ENCODE peak calls at places on chromosomes 2 and 18, in eight cellular contexts. N is germinal center, X is H4, M is glutamatergic neuron, K is chondrocyte, Y is heart right ventricle, O is mucosa of gallbladder, B is GM18507. G is an unnamed sample.

GRCh38 chr2:26614205-26615128 is 26.7 kb downstream of the CIB4 start:
- DNase-seq in N (no peak), X (no peak), M (peak), K (no peak), Y (peak), O (no peak), B (no peak), G (peak)

GRCh38 chr18:26546170-26546874 is 2.0 kb downstream of the KCTD1 start:
- DNase-seq in N (no peak), X (no peak), M (no peak), K (no peak), Y (no peak), O (no peak), B (no peak), G (no peak)

GRCh38 chr2:55408098-55408882 is 11.4 kb downstream of the CCDC88A start:
- DNase-seq in N (no peak), X (peak), M (no peak), K (no peak), Y (no peak), O (no peak), B (no peak), G (no peak)

GRCh38 chr2:120349125-120349921 is 3.4 kb downstream of the INHBB start:
- DNase-seq in N (no peak), X (no peak), M (no peak), K (no peak), Y (no peak), O (no peak), B (no peak), G (no peak)

GRCh38 chr2:165902929-165903328 is 50.6 kb downstream of the TTC21B start:
- DNase-seq in N (no peak), X (peak), M (no peak), K (no peak), Y (no peak), O (no peak), B (no peak), G (no peak)

GRCh38 chr18:48152549-48152948 is 222.1 kb upstream of the SMAD2 start:
- DNase-seq in N (no peak), X (peak), M (no peak), K (no peak), Y (no peak), O (no peak), B (no peak), G (no peak)

GRCh38 chr2:762646-763045 is 85.4 kb upstream of the TMEM18 start:
- DNase-seq in N (no peak), X (no peak), M (no peak), K (no peak), Y (no peak), O (no peak), B (no peak), G (no peak)

GRCh38 chr2:176138526-176139169 is 9.1 kb downstream of the HOXD8 start:
- DNase-seq in N (no peak), X (no peak), M (no peak), K (no peak), Y (no peak), O (no peak), B (no peak), G (peak)

GRCh38 chr2:179467111-179467510 is 202.5 kb upstream of the SESTD1 start:
- DNase-seq in N (no peak), X (no peak), M (no peak), K (no peak), Y (no peak), O (no peak), B (no peak), G (no peak)

GRCh38 chr2:24018241-24018640 is 8.4 kb downstream of the MFSD2B start:
- DNase-seq in N (no peak), X (no peak), M (no peak), K (no peak), Y (no peak), O (no peak), B (no peak), G (no peak)

GRCh38 chr2:234917245-234917975 is 34.4 kb upstream of the SH3BP4 start:
- DNase-seq in N (no peak), X (no peak), M (no peak), K (no peak), Y (no peak), O (no peak), B (no peak), G (no peak)

GRCh38 chr2:161102770-161103450 is 57.3 kb upstream of the TANK start:
- DNase-seq in N (no peak), X (no peak), M (no peak), K (no peak), Y (no peak), O (no peak), B (no peak), G (no peak)

GRCh38 chr2:236717120-236717519 is 147.5 kb downstream of the ACKR3 start:
- DNase-seq in N (no peak), X (no peak), M (no peak), K (no peak), Y (no peak), O (no peak), B (no peak), G (no peak)

GRCh38 chr2:148253716-148254115 is 232.8 kb downstream of the MBD5 start:
- DNase-seq in N (no peak), X (peak), M (no peak), K (no peak), Y (no peak), O (no peak), B (no peak), G (peak)

GRCh38 chr2:41877114-41877513 is 170.7 kb upstream of the PKDCC start:
- DNase-seq in N (no peak), X (no peak), M (no peak), K (no peak), Y (no peak), O (no peak), B (no peak), G (no peak)

GRCh38 chr18:62329676-62330454 is 4.8 kb downstream of the TNFRSF11A start:
- DNase-seq in N (no peak), X (peak), M (no peak), K (no peak), Y (peak), O (peak), B (no peak), G (no peak)

GRCh38 chr2:39008663-39009062 is 112.2 kb downstream of the SOS1 start:
- DNase-seq in N (no peak), X (no peak), M (no peak), K (no peak), Y (no peak), O (no peak), B (no peak), G (no peak)

GRCh38 chr2:106566050-106566449 is 78.9 kb downstream of the CD8B2 start:
- DNase-seq in N (no peak), X (peak), M (peak), K (no peak), Y (no peak), O (peak), B (no peak), G (no peak)

GRCh38 chr2:28390857-28391563 is 1.6 kb upstream of the FOSL2 start:
- DNase-seq in N (peak), X (peak), M (peak), K (no peak), Y (peak), O (peak), B (no peak), G (peak)

GRCh38 chr18:8450013-8450412 is 159.2 kb upstream of the RAB12 start:
- DNase-seq in N (no peak), X (peak), M (peak), K (no peak), Y (no peak), O (no peak), B (no peak), G (no peak)

GRCh38 chr2:207143474-207144190 is 22.1 kb downstream of the KLF7 start:
- DNase-seq in N (no peak), X (no peak), M (peak), K (no peak), Y (peak), O (peak), B (no peak), G (peak)

GRCh38 chr2:72142743-72143440 is 4.8 kb downstream of the CYP26B1 start:
- DNase-seq in N (no peak), X (no peak), M (peak), K (no peak), Y (peak), O (peak), B (no peak), G (peak)

GRCh38 chr2:189719531-189719930 is 43.1 kb downstream of the OSGEPL1 start:
- DNase-seq in N (no peak), X (no peak), M (no peak), K (no peak), Y (no peak), O (no peak), B (no peak), G (no peak)

GRCh38 chr18:51383711-51384110 is 186.2 kb upstream of the MEX3C start:
- DNase-seq in N (no peak), X (no peak), M (no peak), K (no peak), Y (no peak), O (no peak), B (no peak), G (no peak)

GRCh38 chr2:149877064-149877463 is 289.5 kb upstream of the MMADHC start:
- DNase-seq in N (no peak), X (no peak), M (no peak), K (no peak), Y (no peak), O (no peak), B (no peak), G (no peak)

GRCh38 chr18:23225518-23225917 is 90.2 kb downstream of the CABLES1 start:
- DNase-seq in N (no peak), X (peak), M (no peak), K (no peak), Y (no peak), O (peak), B (no peak), G (no peak)

GRCh38 chr2:84497285-84497684 is 19.0 kb upstream of the DNAH6 start:
- DNase-seq in N (no peak), X (no peak), M (no peak), K (no peak), Y (no peak), O (no peak), B (no peak), G (no peak)

GRCh38 chr18:39481281-39481680 is 1915.7 kb upstream of the CELF4 start:
- DNase-seq in N (no peak), X (no peak), M (no peak), K (no peak), Y (no peak), O (no peak), B (no peak), G (no peak)

GRCh38 chr2:241842067-241842415 is 16.7 kb downstream of the PDCD1 start:
- DNase-seq in N (no peak), X (no peak), M (no peak), K (no peak), Y (no peak), O (no peak), B (no peak), G (no peak)

GRCh38 chr2:132681766-132682165 is 11.8 kb upstream of the LYPD1 start:
- DNase-seq in N (no peak), X (no peak), M (no peak), K (no peak), Y (no peak), O (no peak), B (no peak), G (no peak)

GRCh38 chr2:36731941-36732700 is 35.6 kb downstream of the VIT start:
- DNase-seq in N (no peak), X (peak), M (no peak), K (no peak), Y (no peak), O (no peak), B (no peak), G (no peak)

GRCh38 chr2:47640356-47640755 is 142.6 kb upstream of the MSH6 start:
- DNase-seq in N (no peak), X (no peak), M (no peak), K (no peak), Y (no peak), O (no peak), B (no peak), G (no peak)

GRCh38 chr2:169131587-169132512 is 62.5 kb downstream of the DHRS9 start:
- DNase-seq in N (peak), X (peak), M (no peak), K (no peak), Y (no peak), O (no peak), B (peak), G (no peak)

GRCh38 chr2:19187323-19188020 is 171.0 kb downstream of the OSR1 start:
- DNase-seq in N (no peak), X (no peak), M (no peak), K (no peak), Y (no peak), O (no peak), B (no peak), G (no peak)

GRCh38 chr2:95058989-95059601 is 33.6 kb downstream of the MAL start:
- DNase-seq in N (no peak), X (no peak), M (no peak), K (peak), Y (no peak), O (no peak), B (no peak), G (peak)

GRCh38 chr2:2565671-2566070 is 234.6 kb upstream of the MYT1L start:
- DNase-seq in N (no peak), X (no peak), M (no peak), K (no peak), Y (no peak), O (no peak), B (no peak), G (peak)

GRCh38 chr18:38250981-38251380 is 685.4 kb upstream of the CELF4 start:
- DNase-seq in N (no peak), X (no peak), M (no peak), K (no peak), Y (no peak), O (no peak), B (no peak), G (no peak)

GRCh38 chr2:173185437-173185836 is 109.8 kb downstream of the MAP3K20 start:
- DNase-seq in N (no peak), X (no peak), M (no peak), K (no peak), Y (no peak), O (no peak), B (no peak), G (no peak)

GRCh38 chr2:76572981-76573380 is 862.3 kb upstream of the GCFC2 start:
- DNase-seq in N (no peak), X (no peak), M (no peak), K (no peak), Y (no peak), O (no peak), B (no peak), G (no peak)

G was measured in spleen.